ENCODE peak calls at places on chromosomes 4 and X, in eight cellular contexts. V is cardiac fibroblast; G is CD4-positive, CD25-positive, alpha-beta regulatory T cell; D is PC-3; F is ascending aorta; O is mesenchymal stem cell; M is stimulated activated CD4-positive, alpha-beta T cell treated with anti-CD3 and anti-CD28 coated beads, Interleukin-2, amount 100 ng/mL, for 48 hours; A is left cardiac atrium. L is an unnamed sample.
A peak's percentile ranks its signal among the peaks of the same experiment; 100 is the strongest.

GRCh38 chrX:131704136-131704695 is 160.3 kb downstream of the OR13H1 start:
- DNase-seq in A (peak; percentile 89), G (peak; percentile 89), M (peak; percentile 72), F (peak; percentile 94), V (no peak), O (no peak), D (peak; percentile 37), L (no peak)

GRCh38 chrX:43756076-43756475 is 100.0 kb downstream of the MAOA start:
- DNase-seq in A (no peak), V (no peak), D (no peak), O (no peak), G (no peak), F (no peak), M (no peak), L (no peak)

GRCh38 chr4:113113151-113113550 is 63.7 kb downstream of the ANK2 start:
- DNase-seq in F (no peak), O (no peak), M (no peak), A (no peak), G (no peak), D (no peak), V (no peak), L (no peak)

GRCh38 chr4:121041307-121042090 is 30.8 kb downstream of the NDNF start:
- DNase-seq in G (peak; percentile 54), O (no peak), A (no peak), V (no peak), F (no peak), M (no peak), D (peak; percentile 11), L (no peak)

GRCh38 chr4:170388255-170388654 is 298.5 kb upstream of the AADAT start:
- DNase-seq in M (no peak), D (no peak), O (no peak), V (peak; percentile 6), F (no peak), A (no peak), G (no peak), L (no peak)

GRCh38 chrX:64188901-64189300 is 16.6 kb downstream of the AMER1 start:
- DNase-seq in O (no peak), M (no peak), A (no peak), G (no peak), F (no peak), D (no peak), V (no peak), L (no peak)

GRCh38 chr4:54152846-54153600 is 53.1 kb downstream of the GSX2 start:
- DNase-seq in M (no peak), F (no peak), O (peak; percentile 22), D (peak; percentile 28), V (peak; percentile 64), A (no peak), G (no peak), L (no peak)

GRCh38 chr4:186666252-186666651 is 57.4 kb downstream of the FAT1 start:
- DNase-seq in G (no peak), V (peak; percentile 13), O (peak; percentile 60), F (no peak), M (no peak), D (no peak), A (no peak), L (no peak)

GRCh38 chrX:11296051-11296450 is 2.8 kb downstream of the AMELX start:
- DNase-seq in V (no peak), A (no peak), G (no peak), D (no peak), M (no peak), O (no peak), F (no peak), L (no peak)

GRCh38 chrX:69145714-69146113 is 19.5 kb downstream of the PJA1 start:
- DNase-seq in F (no peak), V (no peak), O (no peak), G (no peak), D (no peak), A (no peak), M (no peak), L (no peak)

GRCh38 chrX:45842207-45842900 is 641.7 kb upstream of the DIPK2B start:
- DNase-seq in V (no peak), A (no peak), M (no peak), D (no peak), O (no peak), G (peak; percentile 12), F (no peak), L (no peak)

GRCh38 chr4:30396772-30397475 is 323.2 kb upstream of the PCDH7 start:
- DNase-seq in O (peak; percentile 22), M (no peak), F (no peak), D (peak; percentile 41), V (peak; percentile 50), G (no peak), A (no peak), L (no peak)

GRCh38 chr4:99708551-99708950 is 50.9 kb upstream of the C4orf54 start:
- DNase-seq in A (no peak), F (no peak), M (no peak), V (no peak), O (no peak), D (no peak), G (no peak), L (no peak)

GRCh38 chr4:184574861-184575260 is 74.4 kb downstream of the CASP3 start:
- DNase-seq in F (no peak), A (no peak), G (peak; percentile 82), D (no peak), V (no peak), M (no peak), O (no peak), L (no peak)

GRCh38 chrX:155094468-155095061 is 23.3 kb downstream of the BRCC3 start:
- DNase-seq in V (peak; percentile 36), F (no peak), D (peak; percentile 58), G (peak; percentile 61), M (no peak), O (peak; percentile 43), A (no peak), L (no peak)

GRCh38 chr4:7383251-7383650 is 51.5 kb downstream of the PSAPL1 start:
- DNase-seq in A (no peak), M (no peak), O (no peak), F (no peak), D (no peak), G (no peak), V (no peak), L (no peak)

GRCh38 chr4:48360966-48361470 is 19.7 kb downstream of the SLAIN2 start:
- DNase-seq in F (no peak), V (peak; percentile 21), A (no peak), D (no peak), O (no peak), G (no peak), M (no peak), L (no peak)

GRCh38 chr4:20391224-20391623 is 139.5 kb downstream of the SLIT2 start:
- DNase-seq in G (no peak), A (no peak), F (no peak), O (no peak), D (no peak), M (no peak), V (peak; percentile 33), L (no peak)

GRCh38 chrX:81232218-81232617 is 30.3 kb downstream of the SH3BGRL start:
- DNase-seq in F (no peak), V (no peak), A (no peak), G (no peak), M (no peak), O (no peak), D (no peak), L (no peak)

L was measured in T47D.